ENCODE peak calls at places on chromosomes 11 and 22, in five cellular contexts. One of them, this sample, is unnamed.

GRCh38 chr22:42229455-42230149 is 40.9 kb downstream of the TCF20 start:
- DNase-seq in K562: no peak
- DNase-seq in HepG2: no peak
- DNase-seq in H1: no peak
- DNase-seq in HCT116: no peak
- DNase-seq in this sample: no peak

GRCh38 chr11:68838572-68838964 is 3.1 kb downstream of the CPT1A start:
- DNase-seq in HepG2: peak
- DNase-seq in K562: no peak
- DNase-seq in HCT116: no peak
- DNase-seq in H1: no peak
- DNase-seq in this sample: no peak

GRCh38 chr11:100863080-100863581 is 176.0 kb downstream of the ARHGAP42 start:
- DNase-seq in K562: peak
- DNase-seq in HepG2: no peak
- DNase-seq in H1: no peak
- DNase-seq in HCT116: no peak
- DNase-seq in this sample: peak

GRCh38 chr22:20131856-20132685 is 467 bp downstream of the ZDHHC8 start:
- DNase-seq in HCT116: no peak
- DNase-seq in HepG2: no peak
- DNase-seq in H1: no peak
- DNase-seq in K562: peak
- DNase-seq in this sample: no peak

GRCh38 chr11:82701847-82702520 is 31.7 kb downstream of the FAM181B start:
- DNase-seq in HCT116: peak
- DNase-seq in HepG2: peak
- DNase-seq in H1: no peak
- DNase-seq in K562: peak
- DNase-seq in this sample: no peak

GRCh38 chr11:121630041-121630440 is 177.3 kb upstream of the SORL1-AS1 start:
- DNase-seq in HCT116: no peak
- DNase-seq in HepG2: no peak
- DNase-seq in H1: no peak
- DNase-seq in K562: no peak
- DNase-seq in this sample: no peak

GRCh38 chr22:48957311-48957986 is 870.2 kb downstream of the BRD1 start:
- DNase-seq in HepG2: no peak
- DNase-seq in HCT116: no peak
- DNase-seq in K562: no peak
- DNase-seq in H1: no peak
- DNase-seq in this sample: no peak

GRCh38 chr22:20920881-20921203 is 3.6 kb downstream of the CRKL start:
- DNase-seq in K562: no peak
- DNase-seq in HCT116: no peak
- DNase-seq in HepG2: no peak
- DNase-seq in H1: no peak
- DNase-seq in this sample: no peak

GRCh38 chr11:10328314-10329090 is 23.6 kb downstream of the ADM start:
- DNase-seq in HepG2: no peak
- DNase-seq in H1: no peak
- DNase-seq in K562: no peak
- DNase-seq in HCT116: no peak
- DNase-seq in this sample: no peak

GRCh38 chr22:39738746-39739145 is 154.8 kb downstream of the ENTHD1 start:
- DNase-seq in K562: no peak
- DNase-seq in HepG2: no peak
- DNase-seq in HCT116: no peak
- DNase-seq in H1: no peak
- DNase-seq in this sample: no peak

GRCh38 chr22:41576877-41577276 is 12.8 kb downstream of the PMM1 start:
- DNase-seq in HCT116: peak
- DNase-seq in H1: no peak
- DNase-seq in K562: peak
- DNase-seq in HepG2: peak
- DNase-seq in this sample: no peak

GRCh38 chr11:72741429-72741833 is 10.8 kb downstream of the ARAP1 start:
- DNase-seq in HepG2: peak
- DNase-seq in K562: peak
- DNase-seq in HCT116: no peak
- DNase-seq in H1: no peak
- DNase-seq in this sample: no peak

GRCh38 chr11:107691003-107691402 is 20.9 kb downstream of the SLN start:
- DNase-seq in H1: no peak
- DNase-seq in HCT116: no peak
- DNase-seq in HepG2: no peak
- DNase-seq in K562: no peak
- DNase-seq in this sample: no peak

GRCh38 chr22:19523240-19524169 is 705 bp downstream of the CLDN5 start:
- DNase-seq in HCT116: no peak
- DNase-seq in HepG2: no peak
- DNase-seq in H1: no peak
- DNase-seq in K562: peak
- DNase-seq in this sample: no peak

GRCh38 chr11:15073361-15074205 is at the start of gene CALCB:
- DNase-seq in HCT116: no peak
- DNase-seq in HepG2: no peak
- DNase-seq in K562: no peak
- DNase-seq in H1: no peak
- DNase-seq in this sample: no peak

GRCh38 chr22:38655532-38656255 is 498 bp downstream of the FAM227A start:
- DNase-seq in HepG2: no peak
- DNase-seq in H1: peak
- DNase-seq in HCT116: no peak
- DNase-seq in K562: no peak
- DNase-seq in this sample: no peak

GRCh38 chr22:21624120-21624879 is 5.5 kb downstream of the YDJC start:
- DNase-seq in HCT116: no peak
- DNase-seq in H1: no peak
- DNase-seq in K562: peak
- DNase-seq in HepG2: no peak
- DNase-seq in this sample: no peak

GRCh38 chr11:109869536-109869935 is 223.7 kb upstream of the ZC3H12C start:
- DNase-seq in HepG2: no peak
- DNase-seq in K562: no peak
- DNase-seq in H1: no peak
- DNase-seq in HCT116: no peak
- DNase-seq in this sample: no peak

GRCh38 chr22:17359501-17359900 is 9.8 kb upstream of the CECR2 start:
- DNase-seq in H1: no peak
- DNase-seq in HepG2: no peak
- DNase-seq in K562: peak
- DNase-seq in HCT116: no peak
- DNase-seq in this sample: no peak

GRCh38 chr11:99592241-99592640 is 571.5 kb downstream of the CNTN5 start:
- DNase-seq in HepG2: no peak
- DNase-seq in K562: no peak
- DNase-seq in H1: no peak
- DNase-seq in HCT116: no peak
- DNase-seq in this sample: no peak

GRCh38 chr22:29907753-29908515 is 25.0 kb downstream of the MTMR3 start:
- DNase-seq in HepG2: peak
- DNase-seq in K562: peak
- DNase-seq in HCT116: peak
- DNase-seq in H1: no peak
- DNase-seq in this sample: no peak

GRCh38 chr11:9820260-9820659 is 156.4 kb downstream of the SWAP70 start:
- DNase-seq in HepG2: no peak
- DNase-seq in HCT116: no peak
- DNase-seq in K562: no peak
- DNase-seq in H1: no peak
- DNase-seq in this sample: no peak

GRCh38 chr11:81907996-81908395 is 825.7 kb downstream of the FAM181B start:
- DNase-seq in H1: no peak
- DNase-seq in K562: no peak
- DNase-seq in HepG2: no peak
- DNase-seq in HCT116: no peak
- DNase-seq in this sample: no peak

GRCh38 chr22:27474711-27475547 is 326.6 kb downstream of the MN1 start:
- DNase-seq in H1: peak
- DNase-seq in K562: no peak
- DNase-seq in HepG2: no peak
- DNase-seq in HCT116: peak
- DNase-seq in this sample: no peak

GRCh38 chr11:66720223-66720898 is 8.7 kb downstream of the SPTBN2 start:
- DNase-seq in H1: peak
- DNase-seq in HepG2: peak
- DNase-seq in K562: peak
- DNase-seq in HCT116: peak
- DNase-seq in this sample: no peak

DNA sequence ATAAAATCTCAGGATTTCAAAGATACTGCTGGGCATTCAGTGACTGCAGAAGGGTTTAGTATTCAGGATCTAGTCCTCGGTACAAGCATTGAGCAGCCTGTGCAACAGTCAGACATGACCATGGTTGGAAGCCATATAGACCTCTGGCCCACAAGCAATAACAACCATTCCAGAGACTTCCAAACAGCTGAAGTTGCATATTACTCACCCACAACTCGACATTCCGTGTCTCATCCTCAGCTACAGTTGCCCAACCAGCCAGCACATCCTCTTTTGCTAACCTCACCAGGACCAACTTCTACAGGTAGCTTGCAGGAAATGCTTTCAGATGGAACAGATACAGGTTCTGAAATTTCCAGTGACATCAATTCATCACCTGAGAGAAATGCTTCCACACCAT is 156.8 kb downstream of the C11orf91 start:
- DNase-seq in H1: no peak
- DNase-seq in K562: no peak
- DNase-seq in HepG2: no peak
- DNase-seq in HCT116: no peak
- DNase-seq in this sample: no peak
- TF ChIP-seq ATF3 in H1: no peak
- TF ChIP-seq ATF3 in K562: no peak
- TF ChIP-seq ATF3 in HepG2: no peak
- TF ChIP-seq ATF3 in HCT116: no peak
- TF ChIP-seq ATF3 in this sample: no peak

GRCh38 chr11:117490911-117491310 is 163.3 kb downstream of the CEP164 start:
- DNase-seq in HepG2: no peak
- DNase-seq in HCT116: no peak
- DNase-seq in K562: no peak
- DNase-seq in H1: no peak
- DNase-seq in this sample: no peak
- H3K27ac ChIP-seq in HepG2: no peak
- H3K27ac ChIP-seq in HCT116: no peak
- H3K27ac ChIP-seq in K562: no peak
- H3K27ac ChIP-seq in H1: no peak
- H3K27ac ChIP-seq in this sample: no peak

GRCh38 chr11:12733091-12733490 is 58.9 kb downstream of the TEAD1 start:
- DNase-seq in HCT116: no peak
- DNase-seq in HepG2: peak
- DNase-seq in K562: no peak
- DNase-seq in H1: no peak
- DNase-seq in this sample: no peak

GRCh38 chr11:12737024-12737423 is 62.8 kb downstream of the TEAD1 start:
- DNase-seq in HepG2: no peak
- DNase-seq in K562: peak
- DNase-seq in HCT116: no peak
- DNase-seq in H1: no peak
- DNase-seq in this sample: no peak

GRCh38 chr11:12731841-12732336 is 57.7 kb downstream of the TEAD1 start:
- DNase-seq in HepG2: no peak
- DNase-seq in HCT116: peak
- DNase-seq in K562: no peak
- DNase-seq in H1: no peak
- DNase-seq in this sample: no peak

GRCh38 chr11:12729941-12730340 is 55.7 kb downstream of the TEAD1 start:
- DNase-seq in HepG2: no peak
- DNase-seq in K562: no peak
- DNase-seq in H1: no peak
- DNase-seq in HCT116: no peak
- DNase-seq in this sample: no peak

GRCh38 chr11:12735262-12735661 is 61.0 kb downstream of the TEAD1 start:
- DNase-seq in K562: no peak
- DNase-seq in HepG2: no peak
- DNase-seq in H1: no peak
- DNase-seq in HCT116: no peak
- DNase-seq in this sample: no peak
- TF ChIP-seq ATF3 in K562: no peak
- TF ChIP-seq ATF3 in HepG2: no peak
- TF ChIP-seq ATF3 in H1: no peak
- TF ChIP-seq ATF3 in HCT116: no peak
- TF ChIP-seq ATF3 in this sample: no peak

GRCh38 chr11:825366-826231 is 2.1 kb upstream of the CRACR2B start:
- DNase-seq in HCT116: no peak
- DNase-seq in HepG2: no peak
- DNase-seq in K562: no peak
- DNase-seq in H1: no peak
- DNase-seq in this sample: no peak
- H3K27ac ChIP-seq in HCT116: peak
- H3K27ac ChIP-seq in HepG2: peak
- H3K27ac ChIP-seq in K562: no peak
- H3K27ac ChIP-seq in H1: no peak
- H3K27ac ChIP-seq in this sample: no peak

DNA sequence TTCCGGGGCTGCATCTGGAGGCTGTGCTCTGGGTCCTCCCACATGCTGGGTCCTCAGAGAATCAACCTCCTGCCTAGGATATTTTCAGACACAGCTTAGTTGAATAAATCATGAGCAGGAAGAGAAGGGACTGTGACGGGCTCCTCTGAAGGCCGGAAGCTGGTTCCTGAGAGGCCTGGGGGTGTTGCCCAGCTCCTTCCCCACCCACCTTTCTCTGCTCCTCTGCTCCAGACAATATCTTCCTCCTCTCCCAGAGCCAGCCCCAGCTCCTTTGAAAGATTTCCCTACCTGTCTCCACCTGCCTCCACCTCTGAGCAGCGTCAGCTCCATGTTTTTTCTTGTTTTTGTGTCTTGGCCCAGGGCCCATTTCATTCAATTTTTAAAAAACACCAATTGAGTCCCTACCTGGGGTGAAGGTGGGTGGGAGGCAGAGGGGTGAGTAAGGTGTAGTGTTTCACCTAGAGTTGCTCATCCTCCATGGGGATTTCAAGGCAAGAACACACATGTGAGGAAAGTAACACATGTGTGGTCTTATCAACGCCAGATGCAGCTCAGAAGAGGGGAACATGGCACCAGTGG is 24.8 kb upstream of the THY1 start:
- DNase-seq in HCT116: no peak
- DNase-seq in K562: no peak
- DNase-seq in HepG2: no peak
- DNase-seq in H1: no peak
- DNase-seq in this sample: no peak
- TF ChIP-seq ATF3 in HCT116: no peak
- TF ChIP-seq ATF3 in K562: no peak
- TF ChIP-seq ATF3 in HepG2: no peak
- TF ChIP-seq ATF3 in H1: no peak
- TF ChIP-seq ATF3 in this sample: no peak

GRCh38 chr11:5737672-5738071 is 1.4 kb downstream of the OR56B1 start:
- DNase-seq in HCT116: no peak
- DNase-seq in H1: no peak
- DNase-seq in HepG2: no peak
- DNase-seq in K562: no peak
- DNase-seq in this sample: no peak
- H3K27ac ChIP-seq in HCT116: no peak
- H3K27ac ChIP-seq in H1: no peak
- H3K27ac ChIP-seq in HepG2: no peak
- H3K27ac ChIP-seq in K562: no peak
- H3K27ac ChIP-seq in this sample: no peak